ENCODE peak calls at places on chromosomes 7 and 10, in ten cellular contexts. I, K, O, X, W, S, L, N, Z and P are unnamed samples.

GRCh38 chr7:45985902-45986301 is 64.8 kb upstream of the IGFBP3 start:
- DNase-seq in I (peak; percentile 31), K (no peak), O (no peak), X (peak; percentile 60), W (no peak), S (peak; percentile 49), L (peak; percentile 48), N (no peak), Z (no peak), P (no peak)

GRCh38 chr7:142319970-142320369 is 62.1 kb upstream of the PRSS58 start:
- DNase-seq in I (no peak), K (no peak), O (no peak), X (no peak), W (no peak), S (no peak), L (no peak), N (no peak), Z (no peak), P (no peak)

GRCh38 chr7:50416509-50417299 is 33.4 kb downstream of the FIGNL1 start:
- DNase-seq in I (no peak), K (no peak), O (no peak), X (no peak), W (no peak), S (no peak), L (no peak), N (no peak), Z (no peak), P (peak; percentile 61)

GRCh38 chr7:128863433-128863989 is 855 bp downstream of the ATP6V1F start:
- DNase-seq in I (no peak), K (peak; percentile 75), O (peak; percentile 51), X (peak; percentile 69), W (no peak), S (peak; percentile 66), L (peak; percentile 79), N (peak; percentile 56), Z (no peak), P (peak; percentile 36)

GRCh38 chr7:70805360-70805759 is 326.6 kb upstream of the GALNT17 start:
- DNase-seq in I (no peak), K (no peak), O (no peak), X (no peak), W (no peak), S (no peak), L (no peak), N (no peak), Z (no peak), P (peak; percentile 54)

GRCh38 chr10:75165684-75166622 is 44.6 kb upstream of the VDAC2 start:
- DNase-seq in I (no peak), K (no peak), O (no peak), X (peak; percentile 56), W (no peak), S (peak; percentile 34), L (peak; percentile 16), N (no peak), Z (no peak), P (peak; percentile 61)

GRCh38 chr7:107044347-107045194 is at the start of gene PRKAR2B:
- DNase-seq in I (no peak), K (peak; percentile 76), O (peak; percentile 90), X (peak; percentile 65), W (peak; percentile 80), S (peak; percentile 59), L (peak; percentile 31), N (peak; percentile 27), Z (peak; percentile 45), P (peak; percentile 65)

GRCh38 chr10:3648179-3648975 is 136.6 kb downstream of the KLF6 start:
- DNase-seq in I (no peak), K (no peak), O (no peak), X (no peak), W (no peak), S (no peak), L (no peak), N (no peak), Z (no peak), P (no peak)

GRCh38 chr10:21493841-21494220 is 31.7 kb downstream of the SKIDA1 start:
- DNase-seq in I (no peak), K (no peak), O (no peak), X (no peak), W (no peak), S (no peak), L (no peak), N (no peak), Z (no peak), P (no peak)
- H3K4me3 ChIP-seq in I (no peak overlapping the region), K (no peak overlapping the region), O (no peak overlapping the region), X (no peak overlapping the region), W (peak overlapping the region; percentile 88), S (no peak overlapping the region), L (no peak overlapping the region), N (no peak overlapping the region), Z (no peak overlapping the region), P (peak overlapping the region; percentile 87)

DNA sequence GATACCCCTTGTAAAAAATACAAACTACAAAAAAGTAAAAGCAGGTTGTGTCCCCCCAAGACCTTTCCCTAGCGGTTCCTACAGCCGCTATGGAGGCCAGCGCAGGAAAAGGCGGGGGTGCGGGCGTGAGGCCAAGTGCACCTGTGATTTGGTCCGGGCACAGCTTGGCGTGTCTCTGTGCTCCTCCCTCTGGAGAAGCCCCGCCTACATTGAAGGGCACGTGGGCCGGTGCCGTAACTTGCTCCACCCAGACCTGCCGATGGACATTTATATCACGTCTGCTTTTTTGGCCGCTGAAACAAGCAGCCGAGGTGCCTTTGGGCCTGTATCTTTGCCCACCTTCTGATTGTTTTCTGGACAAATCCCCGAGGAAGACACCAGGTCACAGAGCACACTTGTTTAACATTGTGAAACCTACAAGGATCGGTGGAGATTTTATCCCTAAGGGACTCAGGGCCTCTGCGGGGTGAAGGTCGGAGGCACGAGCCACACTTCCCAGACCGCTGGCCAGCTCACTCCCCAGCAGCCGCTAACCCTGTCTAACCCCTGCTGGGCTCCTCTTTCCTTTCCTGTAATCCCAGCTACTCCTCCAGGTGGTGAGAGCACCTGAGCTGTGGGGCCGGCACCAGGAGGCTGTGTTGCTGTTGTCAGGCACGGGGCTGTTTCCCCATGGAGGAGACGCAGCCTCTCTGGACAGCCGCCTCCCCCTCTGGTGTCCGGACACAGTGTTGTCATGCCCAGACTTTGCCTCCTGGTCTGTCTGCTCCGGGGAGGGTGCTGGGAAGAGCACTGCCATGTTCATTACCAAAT is 18.8 kb upstream of the INPP5A start:
- DNase-seq in I (no peak), K (no peak), O (no peak), X (no peak), W (peak; percentile 86), S (peak; percentile 44), L (no peak), N (peak; percentile 51), Z (no peak), P (no peak)
- H3K4me3 ChIP-seq in I (no peak overlapping the region), K (no peak overlapping the region), O (no peak overlapping the region), X (no peak overlapping the region), W (peak overlapping the region; percentile 64), S (no peak overlapping the region), L (no peak overlapping the region), N (peak overlapping the region; percentile 53), Z (peak overlapping the region; percentile 48), P (no peak overlapping the region)

GRCh38 chr10:79021948-79022499 is 46.7 kb upstream of the ZMIZ1 start:
- DNase-seq in I (no peak), K (no peak), O (no peak), X (no peak), W (no peak), S (no peak), L (no peak), N (no peak), Z (no peak), P (no peak)

GRCh38 chr10:79021331-79021907 is 47.3 kb upstream of the ZMIZ1 start:
- DNase-seq in I (no peak), K (no peak), O (no peak), X (no peak), W (no peak), S (no peak), L (no peak), N (no peak), Z (no peak), P (no peak)

GRCh38 chr10:79023489-79024162 is 45.1 kb upstream of the ZMIZ1 start:
- DNase-seq in I (no peak), K (no peak), O (no peak), X (no peak), W (no peak), S (no peak), L (no peak), N (no peak), Z (no peak), P (no peak)

GRCh38 chr10:79024296-79024695 is 44.5 kb upstream of the ZMIZ1 start:
- DNase-seq in I (no peak), K (no peak), O (no peak), X (no peak), W (no peak), S (no peak), L (no peak), N (no peak), Z (no peak), P (no peak)

DNA sequence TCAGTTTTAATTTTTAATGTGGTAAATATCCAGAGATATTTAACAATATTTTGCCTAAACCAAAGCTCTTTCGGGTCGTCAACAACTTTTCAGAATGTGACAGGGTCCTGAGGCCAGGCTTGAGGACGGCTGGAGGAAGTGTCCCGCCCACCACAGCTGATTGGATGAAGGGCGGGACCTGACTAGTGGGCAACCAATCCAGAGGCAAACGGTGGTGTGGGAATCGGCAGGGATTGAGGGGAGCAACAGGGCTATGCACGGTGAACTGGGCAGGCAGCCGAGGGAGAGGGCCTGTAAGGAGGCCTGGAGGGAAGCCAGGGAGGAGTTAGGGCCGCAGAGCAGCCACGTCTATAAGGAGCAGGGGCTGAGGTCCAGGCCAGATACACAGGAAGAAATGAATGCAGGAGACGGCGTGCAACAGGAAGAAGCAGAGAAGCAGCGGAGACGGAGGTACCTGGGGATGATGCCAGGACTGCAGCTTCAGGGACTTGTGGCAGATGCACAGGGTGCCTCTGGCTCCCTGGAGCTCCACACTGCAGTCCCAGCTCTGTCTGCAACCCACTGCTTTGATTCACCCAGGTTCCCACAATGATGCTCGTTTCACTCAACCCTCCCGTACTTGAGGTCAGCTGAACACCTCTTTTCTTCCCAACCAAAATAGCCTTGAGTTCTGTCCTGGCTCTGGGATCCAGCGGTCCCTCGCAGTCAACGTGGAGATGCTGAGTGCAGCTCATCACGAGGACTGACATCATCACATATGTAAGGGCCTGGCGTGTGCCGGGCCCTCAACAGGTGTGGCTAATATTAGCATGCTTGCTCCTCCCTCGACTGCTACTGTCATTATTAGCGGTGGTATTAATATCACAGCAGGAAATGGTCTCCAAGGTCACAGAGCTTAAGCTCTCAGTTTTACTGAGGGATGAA is 45.9 kb upstream of the ZMIZ1 start:
- DNase-seq in I (no peak), K (no peak), O (no peak), X (peak; percentile 13), W (peak; percentile 70), S (peak; percentile 74), L (no peak), N (peak; percentile 35), Z (peak; percentile 29), P (peak; percentile 43)
- H3K4me3 ChIP-seq in I (no peak overlapping the region), K (no peak overlapping the region), O (no peak overlapping the region), X (no peak overlapping the region), W (peak overlapping the region; percentile 54), S (no peak overlapping the region), L (no peak overlapping the region), N (peak overlapping the region; percentile 32), Z (no peak overlapping the region), P (no peak overlapping the region)

DNA sequence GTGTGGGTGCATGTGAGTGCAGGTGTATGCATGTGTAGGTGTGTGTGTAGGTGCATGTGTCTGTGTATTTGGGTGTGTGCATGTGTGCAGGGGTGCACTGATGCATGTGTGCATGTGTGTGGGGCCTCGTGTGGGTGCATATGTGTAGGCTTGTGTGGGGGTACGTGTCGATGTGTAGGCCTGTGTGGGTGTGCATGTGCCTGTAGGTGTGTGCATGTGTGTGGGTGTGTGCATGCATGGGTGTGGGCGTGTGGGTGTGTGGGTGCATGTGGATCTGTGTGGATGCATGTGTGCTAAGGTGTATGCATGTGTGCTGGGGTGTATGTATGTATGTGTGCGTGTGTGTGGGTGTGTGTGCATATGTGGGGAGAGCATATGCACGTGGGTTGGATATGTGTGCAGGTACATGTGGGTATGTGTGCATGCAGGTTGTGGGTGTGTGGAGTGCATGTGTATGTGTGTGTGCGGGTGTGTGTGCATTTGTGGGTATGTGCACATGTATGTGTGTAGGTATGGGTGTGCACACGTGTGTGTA is 73.2 kb downstream of the NKX6-2 start:
- DNase-seq in I (no peak), K (no peak), O (no peak), X (no peak), W (peak; percentile 7), S (no peak), L (no peak), N (no peak), Z (no peak), P (no peak)
- H3K4me3 ChIP-seq in I (no peak overlapping the region), K (no peak overlapping the region), O (peak overlapping the region; percentile 55), X (no peak overlapping the region), W (no peak overlapping the region), S (no peak overlapping the region), L (no peak overlapping the region), N (no peak overlapping the region), Z (no peak overlapping the region), P (no peak overlapping the region)